ENCODE peak calls at places on chromosome 3, in ten cellular contexts. N is tibial artery, L is MG63, J is hepatocyte, G is AG04449, A is cardiac fibroblast, S is adrenal gland, W is skeletal muscle cell, Z is upper lobe of right lung, T is astrocyte of the spinal cord. I is an unnamed sample.

GRCh38 chr3:4601926-4602325 is 108.8 kb downstream of the ITPR1 start:
- DNase-seq in S (no peak), J (no peak), T (no peak), L (no peak), Z (no peak), N (no peak), G (no peak), W (peak), A (peak), I (no peak)

GRCh38 chr3:22734207-22734606 is 468.9 kb upstream of the UBE2E2 start:
- DNase-seq in T (no peak), N (no peak), L (no peak), W (no peak), G (no peak), S (no peak), J (no peak), A (no peak), Z (no peak), I (no peak)

GRCh38 chr3:160393346-160394008 is 5.5 kb downstream of the IFT80 start:
- DNase-seq in N (no peak), Z (no peak), S (no peak), T (no peak), A (no peak), L (no peak), W (no peak), J (no peak), G (no peak), I (no peak)

GRCh38 chr3:63442918-63443317 is 164.8 kb downstream of the SYNPR start:
- DNase-seq in J (no peak), L (no peak), S (no peak), W (no peak), A (no peak), T (no peak), N (no peak), G (no peak), Z (no peak), I (no peak)

GRCh38 chr3:66378256-66378655 is 122.6 kb downstream of the LRIG1 start:
- DNase-seq in L (no peak), N (no peak), J (no peak), A (peak), T (no peak), G (no peak), Z (no peak), S (no peak), W (no peak), I (no peak)

GRCh38 chr3:187368251-187368733 is at the start of gene RTP4:
- DNase-seq in T (peak), S (peak), W (no peak), J (peak), L (no peak), Z (no peak), A (peak), G (no peak), N (no peak), I (no peak)

GRCh38 chr3:192207661-192208060 is 519.7 kb downstream of the FGF12 start:
- DNase-seq in Z (no peak), G (no peak), N (no peak), S (no peak), L (peak), J (no peak), A (no peak), T (no peak), W (no peak), I (no peak)

GRCh38 chr3:107208796-107209195 is 168.4 kb upstream of the CCDC54 start:
- DNase-seq in A (peak), W (no peak), N (no peak), L (no peak), G (no peak), Z (no peak), S (no peak), J (no peak), T (no peak), I (no peak)

GRCh38 chr3:64645236-64645635 is 42.6 kb downstream of the ADAMTS9 start:
- DNase-seq in T (peak), A (peak), W (no peak), G (no peak), J (no peak), N (no peak), Z (no peak), S (no peak), L (no peak), I (no peak)

GRCh38 chr3:119599558-119600174 is 2.0 kb downstream of the PLA1A start:
- DNase-seq in W (no peak), Z (no peak), G (no peak), N (no peak), J (no peak), L (no peak), A (no peak), S (no peak), T (no peak), I (no peak)

GRCh38 chr3:20185364-20185732 is 658 bp downstream of the SGO1 start:
- DNase-seq in W (no peak), S (peak), A (peak), N (no peak), G (no peak), L (peak), T (no peak), Z (no peak), J (peak), I (no peak)

GRCh38 chr3:62186967-62187366 is 186.4 kb downstream of the FEZF2 start:
- DNase-seq in J (peak), A (peak), W (no peak), T (peak), Z (no peak), G (no peak), N (no peak), S (no peak), L (no peak), I (no peak)

GRCh38 chr3:186598108-186598784 is 14.6 kb upstream of the AHSG start:
- DNase-seq in Z (no peak), L (peak), N (no peak), J (peak), W (peak), T (peak), S (no peak), A (peak), G (no peak), I (no peak)

DNA sequence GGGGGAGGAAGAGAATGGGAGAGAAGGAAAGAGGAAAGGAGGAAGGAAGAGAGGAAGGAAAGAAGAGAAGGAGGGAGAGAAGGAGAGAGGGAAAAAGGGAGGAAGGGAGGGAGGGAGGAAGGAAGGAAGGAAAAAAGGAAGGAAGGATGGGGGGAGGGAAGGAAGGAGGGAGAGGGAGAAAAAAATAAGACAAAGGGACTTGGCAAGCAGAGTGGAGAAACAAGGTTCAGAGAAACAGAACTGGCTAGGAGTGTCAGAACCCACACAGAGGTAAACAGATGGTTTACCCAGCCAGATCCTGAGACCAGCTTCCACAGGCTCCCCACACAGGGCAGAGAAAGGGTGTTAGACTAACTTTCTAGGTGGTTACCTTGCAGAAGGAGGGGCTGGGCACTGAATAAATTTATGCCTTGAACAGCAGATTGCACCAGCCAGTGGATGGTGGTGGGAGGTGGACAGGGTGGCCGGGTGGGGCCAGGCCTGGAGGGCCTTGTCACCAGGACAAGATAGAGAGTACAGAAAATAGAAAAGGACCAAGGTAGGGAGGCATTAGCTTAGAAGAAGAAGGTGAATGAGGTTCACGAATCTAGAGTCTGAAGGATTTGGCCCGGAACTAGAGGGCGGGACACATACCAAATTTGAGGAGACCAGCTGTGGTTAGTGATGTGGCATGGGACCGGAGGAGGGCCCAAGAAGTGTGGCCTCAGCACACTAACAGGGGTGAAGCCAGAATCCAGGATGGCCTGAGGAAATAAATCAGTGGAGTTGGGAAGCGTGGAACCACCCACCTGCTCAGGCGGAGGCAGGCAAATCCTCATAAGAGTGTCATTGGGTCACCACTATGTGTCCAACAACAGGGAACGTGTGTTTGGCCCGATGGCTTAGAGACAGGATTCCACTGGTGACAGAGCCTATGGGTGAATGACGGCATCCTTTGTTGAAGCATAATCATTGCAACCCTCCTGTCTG is 1.3 kb upstream of the TM4SF1 start:
- DNase-seq in G (no peak), L (no peak), W (no peak), Z (no peak), A (no peak), S (no peak), T (no peak), J (no peak), N (no peak), I (no peak)
- H3K4me3 ChIP-seq in G (no peak), L (no peak), W (no peak), Z (no peak), A (no peak), S (no peak), T (no peak), J (no peak), N (no peak), I (no peak)

DNA sequence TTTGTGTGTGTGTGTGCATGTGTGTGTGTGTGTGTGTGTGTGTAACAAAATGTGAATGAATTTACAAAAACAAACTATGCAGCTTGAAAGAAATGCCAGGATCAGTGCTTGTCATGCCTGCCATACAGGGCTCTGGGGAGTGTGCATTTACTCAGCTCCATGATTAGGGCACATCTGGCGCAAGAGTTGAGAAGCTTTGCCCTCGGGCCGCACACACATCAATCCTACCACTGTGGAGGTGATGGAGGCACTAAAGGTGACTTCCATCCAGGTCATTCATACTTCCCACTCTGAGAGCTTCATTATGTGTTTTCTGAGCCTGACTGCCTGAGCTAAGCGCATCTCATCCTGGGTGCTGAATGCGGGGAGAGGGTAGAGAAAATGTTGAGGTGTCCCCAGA is 72.0 kb upstream of the ZBED2 start:
- DNase-seq in W (no peak), N (no peak), S (no peak), Z (no peak), A (no peak), L (no peak), G (no peak), J (no peak), T (no peak), I (no peak)
- H3K4me3 ChIP-seq in W (no peak), N (no peak), S (no peak), Z (no peak), A (no peak), L (no peak), G (no peak), J (no peak), T (no peak), I (no peak)

DNA sequence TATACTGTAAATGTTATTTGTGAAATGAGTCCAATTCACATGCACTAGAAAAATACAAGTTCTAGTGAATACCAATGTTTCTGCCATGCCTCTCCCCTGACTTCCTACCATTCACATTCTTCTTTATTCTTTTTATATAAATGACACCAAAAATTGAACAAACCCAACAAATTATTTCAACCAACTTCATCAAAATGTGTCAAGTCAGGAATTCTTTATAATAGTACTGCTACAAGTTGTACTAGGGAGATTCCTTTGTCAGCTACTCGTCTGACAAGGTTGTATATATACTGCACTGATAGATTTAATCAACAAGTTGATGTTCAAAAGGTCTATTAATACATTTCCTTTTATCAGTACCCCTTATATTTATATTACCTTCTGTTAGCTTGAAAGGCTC is 3.0 kb downstream of the TBL1XR1 start:
- DNase-seq in L (no peak), G (no peak), W (no peak), T (no peak), J (no peak), A (no peak), Z (no peak), N (no peak), S (no peak), I (no peak)
- H3K4me3 ChIP-seq in L (peak), G (peak), W (peak), T (peak), J (peak), A (peak), Z (peak), N (peak), S (no peak), I (peak)

DNA sequence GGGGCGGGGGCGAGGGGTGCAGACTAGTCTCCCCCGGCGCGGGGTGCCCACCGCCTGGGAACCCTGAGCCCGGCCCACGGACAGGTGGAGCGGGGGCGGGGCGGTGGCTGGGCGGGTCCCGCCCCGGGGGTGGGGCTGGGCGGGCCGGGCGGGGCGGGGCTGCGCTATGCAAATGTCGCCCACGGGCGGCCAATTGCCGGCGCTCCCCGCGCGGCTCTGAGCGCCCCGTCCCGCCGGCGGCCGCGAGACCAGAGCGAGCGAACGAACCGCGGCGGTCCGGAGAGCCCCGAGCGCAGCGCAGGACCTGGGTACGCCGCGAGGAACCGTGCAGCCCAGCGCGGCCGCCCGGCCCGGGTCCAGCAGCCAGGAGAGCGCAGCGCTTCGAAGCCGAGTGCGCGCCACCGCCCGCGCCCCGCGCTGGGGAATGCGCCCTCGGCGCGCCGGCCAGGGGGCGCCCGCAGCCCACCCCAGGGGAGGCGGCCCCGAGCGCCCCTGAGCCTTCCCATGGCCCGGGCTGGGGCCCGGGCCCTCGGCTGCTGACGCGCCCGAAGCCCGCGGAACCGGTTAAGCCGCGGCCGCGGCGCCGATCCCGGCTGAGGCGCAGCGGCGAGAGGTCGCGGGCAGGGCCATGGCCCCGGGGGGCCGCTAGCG is at the start of gene SEMA3F:
- DNase-seq in J (peak), Z (peak), A (peak), G (no peak), W (no peak), T (peak), S (peak), L (peak), N (peak), I (no peak)
- H3K4me3 ChIP-seq in J (peak), Z (peak), A (peak), G (peak), W (peak), T (peak), S (no peak), L (peak), N (peak), I (peak)

GRCh38 chr3:194035406-194036138 is 100.4 kb upstream of the HES1 start:
- DNase-seq in G (no peak), S (no peak), W (no peak), Z (no peak), L (no peak), T (no peak), J (peak), N (no peak), A (no peak), I (no peak)
- H3K4me3 ChIP-seq in G (no peak), S (no peak), W (no peak), Z (no peak), L (no peak), T (no peak), J (no peak), N (no peak), A (no peak), I (no peak)

GRCh38 chr3:30777426-30777825 is 117.0 kb downstream of the GADL1 start:
- DNase-seq in J (no peak), Z (no peak), L (no peak), W (no peak), T (no peak), N (no peak), G (no peak), A (no peak), S (no peak), I (no peak)

GRCh38 chr3:30776186-30776815 is 118.2 kb downstream of the GADL1 start:
- DNase-seq in Z (no peak), L (no peak), A (no peak), G (no peak), N (no peak), W (no peak), T (no peak), J (no peak), S (no peak), I (no peak)

GRCh38 chr3:30774062-30774461 is 120.4 kb downstream of the GADL1 start:
- DNase-seq in A (no peak), L (no peak), W (no peak), N (no peak), J (no peak), Z (no peak), S (no peak), T (no peak), G (no peak), I (no peak)

GRCh38 chr3:30778923-30779322 is 115.5 kb downstream of the GADL1 start:
- DNase-seq in L (no peak), A (peak), W (no peak), G (no peak), Z (no peak), T (no peak), S (no peak), N (no peak), J (no peak), I (no peak)

DNA sequence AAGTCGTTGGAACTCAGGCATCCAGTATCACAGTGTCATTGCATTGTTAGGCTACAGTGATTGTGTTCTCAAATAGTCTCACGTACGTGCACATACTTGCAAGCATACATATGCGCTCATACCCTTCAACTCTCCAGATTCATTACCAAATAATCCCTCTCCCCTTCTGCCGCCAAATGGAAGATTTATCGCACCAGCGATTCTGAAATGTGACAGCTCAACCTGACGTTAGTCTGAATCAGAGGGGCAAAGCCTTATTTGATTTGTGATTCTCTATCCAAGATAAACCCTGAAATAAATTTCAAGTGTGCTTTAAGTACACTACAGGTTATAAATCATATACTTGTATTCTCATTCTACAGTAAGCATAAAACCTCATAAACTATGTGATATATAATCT is 119.4 kb downstream of the GADL1 start:
- DNase-seq in A (no peak), S (no peak), J (no peak), L (no peak), N (no peak), G (no peak), T (no peak), Z (no peak), W (no peak), I (no peak)
- H3K4me3 ChIP-seq in A (no peak), S (no peak), J (no peak), L (no peak), N (peak), G (no peak), T (no peak), Z (no peak), W (no peak), I (no peak)